ENCODE peak calls at places on chromosomes 7 and 10, in nine cellular contexts. One of them, this sample, is unnamed.

GRCh38 chr7:39527951-39528350 is 38.3 kb upstream of the YAE1 start:
- DNase-seq in neural progenitor cell: no peak
- DNase-seq in fibroblast of lung: no peak
- DNase-seq in fibroblast of the conjunctiva: no peak
- DNase-seq in activated CD4-positive, alpha-beta T cell treated with anti-CD3 and anti-CD28 coated beads, Interleukin-2, amount 50 U/mL, for 24 hours: no peak
- DNase-seq in mucosa of gallbladder: no peak
- DNase-seq in Daoy: no peak
- DNase-seq in activated T-cell treated with anti-CD3 and anti-CD28 coated beads for 1 hour: no peak
- DNase-seq in stimulated activated CD8-positive, alpha-beta memory T cell treated with anti-CD3 and anti-CD28 coated beads, Interleukin-15, amount 100 ng/mL, for 24 hours: no peak
- DNase-seq in this sample: no peak

GRCh38 chr7:146321301-146321700 is 204.7 kb downstream of the CNTNAP2 start:
- DNase-seq in neural progenitor cell: peak
- DNase-seq in fibroblast of lung: no peak
- DNase-seq in fibroblast of the conjunctiva: no peak
- DNase-seq in activated CD4-positive, alpha-beta T cell treated with anti-CD3 and anti-CD28 coated beads, Interleukin-2, amount 50 U/mL, for 24 hours: no peak
- DNase-seq in mucosa of gallbladder: no peak
- DNase-seq in Daoy: no peak
- DNase-seq in activated T-cell treated with anti-CD3 and anti-CD28 coated beads for 1 hour: no peak
- DNase-seq in stimulated activated CD8-positive, alpha-beta memory T cell treated with anti-CD3 and anti-CD28 coated beads, Interleukin-15, amount 100 ng/mL, for 24 hours: no peak
- DNase-seq in this sample: no peak

GRCh38 chr7:12954374-12954773 is 266.9 kb downstream of the ARL4A start:
- DNase-seq in neural progenitor cell: no peak
- DNase-seq in fibroblast of lung: no peak
- DNase-seq in fibroblast of the conjunctiva: no peak
- DNase-seq in activated CD4-positive, alpha-beta T cell treated with anti-CD3 and anti-CD28 coated beads, Interleukin-2, amount 50 U/mL, for 24 hours: no peak
- DNase-seq in mucosa of gallbladder: no peak
- DNase-seq in Daoy: no peak
- DNase-seq in activated T-cell treated with anti-CD3 and anti-CD28 coated beads for 1 hour: no peak
- DNase-seq in stimulated activated CD8-positive, alpha-beta memory T cell treated with anti-CD3 and anti-CD28 coated beads, Interleukin-15, amount 100 ng/mL, for 24 hours: no peak
- DNase-seq in this sample: no peak

GRCh38 chr10:7218974-7219373 is 191.9 kb downstream of the SFMBT2 start:
- DNase-seq in neural progenitor cell: no peak
- DNase-seq in fibroblast of lung: peak
- DNase-seq in fibroblast of the conjunctiva: peak
- DNase-seq in activated CD4-positive, alpha-beta T cell treated with anti-CD3 and anti-CD28 coated beads, Interleukin-2, amount 50 U/mL, for 24 hours: no peak
- DNase-seq in mucosa of gallbladder: no peak
- DNase-seq in Daoy: no peak
- DNase-seq in activated T-cell treated with anti-CD3 and anti-CD28 coated beads for 1 hour: no peak
- DNase-seq in stimulated activated CD8-positive, alpha-beta memory T cell treated with anti-CD3 and anti-CD28 coated beads, Interleukin-15, amount 100 ng/mL, for 24 hours: no peak
- DNase-seq in this sample: no peak

GRCh38 chr10:119498889-119499864 is 43.3 kb downstream of the RGS10 start:
- DNase-seq in neural progenitor cell: no peak
- DNase-seq in fibroblast of lung: peak
- DNase-seq in fibroblast of the conjunctiva: no peak
- DNase-seq in activated CD4-positive, alpha-beta T cell treated with anti-CD3 and anti-CD28 coated beads, Interleukin-2, amount 50 U/mL, for 24 hours: peak
- DNase-seq in mucosa of gallbladder: no peak
- DNase-seq in Daoy: no peak
- DNase-seq in activated T-cell treated with anti-CD3 and anti-CD28 coated beads for 1 hour: no peak
- DNase-seq in stimulated activated CD8-positive, alpha-beta memory T cell treated with anti-CD3 and anti-CD28 coated beads, Interleukin-15, amount 100 ng/mL, for 24 hours: no peak
- DNase-seq in this sample: peak

GRCh38 chr7:159026271-159027047 is 118.2 kb downstream of the VIPR2 start:
- DNase-seq in neural progenitor cell: peak
- DNase-seq in fibroblast of lung: no peak
- DNase-seq in fibroblast of the conjunctiva: no peak
- DNase-seq in activated CD4-positive, alpha-beta T cell treated with anti-CD3 and anti-CD28 coated beads, Interleukin-2, amount 50 U/mL, for 24 hours: no peak
- DNase-seq in mucosa of gallbladder: no peak
- DNase-seq in Daoy: no peak
- DNase-seq in activated T-cell treated with anti-CD3 and anti-CD28 coated beads for 1 hour: no peak
- DNase-seq in stimulated activated CD8-positive, alpha-beta memory T cell treated with anti-CD3 and anti-CD28 coated beads, Interleukin-15, amount 100 ng/mL, for 24 hours: no peak
- DNase-seq in this sample: no peak

GRCh38 chr7:137454169-137455166 is 110.9 kb upstream of the PTN start:
- DNase-seq in neural progenitor cell: peak
- DNase-seq in fibroblast of lung: peak
- DNase-seq in fibroblast of the conjunctiva: peak
- DNase-seq in activated CD4-positive, alpha-beta T cell treated with anti-CD3 and anti-CD28 coated beads, Interleukin-2, amount 50 U/mL, for 24 hours: no peak
- DNase-seq in mucosa of gallbladder: peak
- DNase-seq in Daoy: no peak
- DNase-seq in activated T-cell treated with anti-CD3 and anti-CD28 coated beads for 1 hour: no peak
- DNase-seq in stimulated activated CD8-positive, alpha-beta memory T cell treated with anti-CD3 and anti-CD28 coated beads, Interleukin-15, amount 100 ng/mL, for 24 hours: no peak
- DNase-seq in this sample: no peak

GRCh38 chr7:84379446-84379845 is 184.9 kb upstream of the SEMA3A start:
- DNase-seq in neural progenitor cell: no peak
- DNase-seq in fibroblast of lung: no peak
- DNase-seq in fibroblast of the conjunctiva: no peak
- DNase-seq in activated CD4-positive, alpha-beta T cell treated with anti-CD3 and anti-CD28 coated beads, Interleukin-2, amount 50 U/mL, for 24 hours: no peak
- DNase-seq in mucosa of gallbladder: no peak
- DNase-seq in Daoy: no peak
- DNase-seq in activated T-cell treated with anti-CD3 and anti-CD28 coated beads for 1 hour: no peak
- DNase-seq in stimulated activated CD8-positive, alpha-beta memory T cell treated with anti-CD3 and anti-CD28 coated beads, Interleukin-15, amount 100 ng/mL, for 24 hours: no peak
- DNase-seq in this sample: no peak

GRCh38 chr10:43756343-43756742 is 107.7 kb upstream of the ZNF32 start:
- DNase-seq in neural progenitor cell: no peak
- DNase-seq in fibroblast of lung: no peak
- DNase-seq in fibroblast of the conjunctiva: no peak
- DNase-seq in activated CD4-positive, alpha-beta T cell treated with anti-CD3 and anti-CD28 coated beads, Interleukin-2, amount 50 U/mL, for 24 hours: no peak
- DNase-seq in mucosa of gallbladder: no peak
- DNase-seq in Daoy: no peak
- DNase-seq in activated T-cell treated with anti-CD3 and anti-CD28 coated beads for 1 hour: no peak
- DNase-seq in stimulated activated CD8-positive, alpha-beta memory T cell treated with anti-CD3 and anti-CD28 coated beads, Interleukin-15, amount 100 ng/mL, for 24 hours: no peak
- DNase-seq in this sample: no peak

This sample was measured in effector CD8-positive, alpha-beta T cell.